ENCODE peak calls at places on chromosomes 3 and 15, in four cellular contexts. D is uterus, U is psoas muscle, R is PC-3. K is an unnamed sample.
A peak's percentile ranks its signal among the peaks of the same experiment; 100 is the strongest.

GRCh38 chr15:74535388-74536084 is 5.5 kb upstream of the ARID3B start:
- DNase-seq in U (no peak), R (peak; percentile 47), D (no peak), K (no peak)

GRCh38 chr15:40471778-40472130 is 970 bp downstream of the CHST14 start:
- DNase-seq in U (no peak), D (no peak), R (peak; percentile 77), K (no peak)

GRCh38 chr3:155979746-155980145 is 109.3 kb downstream of the GMPS start:
- DNase-seq in U (no peak), D (no peak), R (no peak), K (no peak)

GRCh38 chr3:159964166-159964973 is 24.3 kb upstream of the IL12A start:
- DNase-seq in R (peak; percentile 94), U (no peak), D (no peak), K (no peak)

GRCh38 chr3:55556622-55557531 is 69.8 kb upstream of the WNT5A start:
- DNase-seq in R (peak; percentile 38), D (no peak), U (no peak), K (no peak)

GRCh38 chr15:93829115-93829849 is 402.1 kb upstream of the MCTP2 start:
- DNase-seq in U (no peak), D (peak; percentile 34), R (peak; percentile 17), K (peak; percentile 36)

GRCh38 chr3:144270100-144270499 is 298.5 kb downstream of the DIPK2A start:
- DNase-seq in U (peak; percentile 11), R (no peak), D (no peak), K (no peak)

GRCh38 chr3:19124752-19125151 is 23.6 kb upstream of the KCNH8 start:
- DNase-seq in D (no peak), U (no peak), R (no peak), K (no peak)

GRCh38 chr15:29435811-29436210 is 166.2 kb upstream of the NSMCE3 start:
- DNase-seq in U (no peak), R (peak; percentile 20), D (no peak), K (no peak)

GRCh38 chr15:71237456-71238188 is 122.4 kb downstream of the THSD4 start:
- DNase-seq in U (peak; percentile 26), D (peak; percentile 83), R (peak; percentile 95), K (peak; percentile 91)

GRCh38 chr15:65077981-65078352 is 1.4 kb downstream of the KBTBD13 start:
- DNase-seq in U (peak; percentile 74), R (no peak), D (peak; percentile 80), K (peak; percentile 73)

GRCh38 chr15:70586241-70586640 is 177.1 kb downstream of the UACA start:
- DNase-seq in R (no peak), U (no peak), D (no peak), K (no peak)

GRCh38 chr15:85773916-85774315 is 20.8 kb downstream of the KLHL25 start:
- DNase-seq in R (no peak), U (no peak), D (no peak), K (no peak)

GRCh38 chr3:59268170-59268569 is 218.3 kb upstream of the CFAP20DC start:
- DNase-seq in R (no peak), D (no peak), U (no peak), K (no peak)

GRCh38 chr3:169234595-169234994 is 428.9 kb downstream of the MECOM start:
- DNase-seq in R (no peak), D (no peak), U (no peak), K (no peak)

GRCh38 chr3:126913524-126913923 is 69.4 kb upstream of the PLXNA1 start:
- DNase-seq in U (no peak), R (peak; percentile 58), D (no peak), K (no peak)

GRCh38 chr3:167684389-167684993 is 30.7 kb upstream of the WDR49 start:
- DNase-seq in R (peak; percentile 89), U (no peak), D (no peak), K (no peak)

GRCh38 chr3:127275287-127275781 is 12.5 kb downstream of the PRR20G start:
- DNase-seq in U (no peak), R (peak; percentile 57), D (no peak), K (no peak)

GRCh38 chr3:128624526-128625138 is 26.0 kb downstream of the RPN1 start:
- DNase-seq in D (no peak), U (no peak), R (no peak), K (no peak)

GRCh38 chr3:14537590-14538450 is 2.3 kb downstream of the GRIP2 start:
- DNase-seq in R (no peak), D (no peak), U (peak; percentile 76), K (peak; percentile 54)

GRCh38 chr15:78051622-78052405 is 25.7 kb downstream of the TBC1D2B start:
- DNase-seq in D (no peak), U (no peak), R (peak; percentile 43), K (peak; percentile 51)

GRCh38 chr15:68789041-68789920 is 31.4 kb downstream of the ANP32A start:
- DNase-seq in D (no peak), U (no peak), R (no peak), K (no peak)

GRCh38 chr15:68791431-68792283 is 29.0 kb downstream of the ANP32A start:
- DNase-seq in R (no peak), D (no peak), U (no peak), K (no peak)

GRCh38 chr15:68789921-68790575 is 30.6 kb downstream of the ANP32A start:
- DNase-seq in U (no peak), R (no peak), D (no peak), K (no peak)

GRCh38 chr15:68792901-68793766 is 27.6 kb downstream of the ANP32A start:
- DNase-seq in U (no peak), D (no peak), R (no peak), K (no peak)

DNA sequence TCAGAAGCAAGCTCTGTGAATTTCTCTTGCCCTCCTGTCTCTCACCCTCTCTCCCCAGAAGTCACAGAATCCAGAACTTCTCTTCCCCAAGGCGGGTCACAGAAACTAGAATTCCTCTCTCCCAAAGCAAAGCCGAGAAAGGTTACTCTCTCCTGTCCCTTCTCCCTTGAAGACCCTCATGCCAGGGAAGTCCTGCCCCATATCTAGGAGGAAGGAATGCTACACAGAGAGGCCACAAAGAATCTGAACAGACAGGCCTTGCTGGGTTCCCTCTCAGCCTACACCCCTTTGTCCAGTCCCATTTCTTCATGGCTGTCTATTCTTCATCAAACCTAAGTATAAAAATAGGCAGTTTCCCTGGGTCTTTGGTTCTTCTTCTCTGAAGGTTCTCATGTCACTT is 29.8 kb downstream of the ANP32A start:
- DNase-seq in R (no peak), D (no peak), U (no peak), K (no peak)
- H3K4me1 ChIP-seq in R (no peaks in the 10 kb centered on the region), D (no peaks in the 10 kb centered on the region), U (peaks cover 67% of the 10 kb centered on the region), K (peaks cover 80% of the 10 kb centered on the region)

DNA sequence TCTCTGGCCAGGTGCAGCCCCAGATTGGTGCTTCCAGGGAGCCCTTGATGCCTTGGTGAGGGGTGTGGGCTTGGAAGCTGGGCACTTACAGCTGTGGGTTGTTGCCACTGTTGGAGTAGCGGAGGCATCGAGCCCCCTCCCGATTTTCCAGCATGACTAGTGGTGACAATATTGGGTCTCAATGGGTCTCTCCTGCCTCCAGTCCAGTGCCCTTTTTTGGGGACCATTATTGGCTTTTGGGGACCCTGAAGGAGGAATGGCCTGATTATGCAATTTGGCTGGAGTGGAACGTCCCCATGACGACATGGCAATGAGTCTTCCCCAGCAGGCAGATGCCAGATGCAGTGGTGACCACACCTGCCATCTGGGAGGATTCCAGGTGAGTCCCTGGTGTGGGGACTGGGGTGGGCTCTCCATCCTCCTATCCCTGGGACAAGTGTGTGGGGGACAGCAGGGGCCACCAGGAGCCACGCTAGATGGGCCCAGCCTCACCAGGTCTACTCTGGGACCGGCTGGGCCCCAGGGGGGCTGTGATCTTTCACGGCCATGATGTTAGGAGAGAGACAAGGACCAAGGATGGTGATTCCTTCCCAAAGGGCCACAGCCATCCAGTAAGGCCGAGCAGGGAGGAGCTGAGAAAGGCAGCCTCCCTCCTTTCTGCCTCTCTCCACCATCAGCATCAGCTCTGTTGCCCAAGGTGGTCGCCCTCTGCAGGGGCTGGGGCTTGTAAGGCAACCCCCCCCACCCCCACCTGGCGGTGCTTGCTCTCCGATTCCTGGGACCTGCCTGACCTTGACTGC is 196.8 kb downstream of the GOLGA6L6 start:
- DNase-seq in R (no peak), U (no peak), D (no peak), K (peak; percentile 68)
- H3K9me3 ChIP-seq in R (peaks cover 60% of the 10 kb centered on the region), U (no peaks in the 10 kb centered on the region), D (peaks cover 12% of the 10 kb centered on the region), K (peaks cover 5% of the 10 kb centered on the region)

GRCh38 chr3:58116985-58117384 is 93.8 kb downstream of the DNASE1L3 start:
- DNase-seq in U (no peak), D (no peak), R (no peak), K (no peak)
- H3K36me3 ChIP-seq in U (no peaks in the 10 kb centered on the region), D (no peaks in the 10 kb centered on the region), R (peaks cover 91% of the 10 kb centered on the region), K (peaks cover 12% of the 10 kb centered on the region)

GRCh38 chr3:50317303-50317702 is 5.2 kb downstream of the HYAL2 start:
- DNase-seq in U (no peak), D (no peak), R (peak; percentile 25), K (peak; percentile 40)
- H3K4me1 ChIP-seq in U (peaks cover 52% of the 10 kb centered on the region), D (no peaks in the 10 kb centered on the region), R (peaks cover 48% of the 10 kb centered on the region), K (peaks cover 52% of the 10 kb centered on the region)

GRCh38 chr3:147409143-147410121 is at the start of gene ZIC1:
- DNase-seq in D (no peak), U (no peak), R (no peak), K (no peak)
- H3K9me3 ChIP-seq in D (no peaks in the 10 kb centered on the region), U (no peaks in the 10 kb centered on the region), R (no peaks in the 10 kb centered on the region), K (peaks cover 1% of the 10 kb centered on the region)